ENCODE peak calls at places on chromosomes 2 and 18, in four cellular contexts. W, M, R and G are unnamed samples.

GRCh38 chr18:3265564-3266033 is 3.7 kb downstream of the MYL12B start:
- DNase-seq in W (no peak), M (peak), R (no peak), G (no peak)

GRCh38 chr2:28544405-28544914 is 48.6 kb downstream of the PLB1 start:
- DNase-seq in M (no peak), W (no peak), R (no peak), G (no peak)

GRCh38 chr2:30763151-30763660 is 44.0 kb downstream of the CAPN13 start:
- DNase-seq in M (no peak), R (no peak), W (no peak), G (no peak)

GRCh38 chr2:138275881-138276280 is 225.7 kb upstream of the SPOPL start:
- DNase-seq in M (peak), R (peak), W (no peak), G (no peak)

GRCh38 chr2:239935789-239936758 is 89.1 kb downstream of the NDUFA10 start:
- DNase-seq in M (no peak), R (no peak), W (no peak), G (peak)

GRCh38 chr2:206611191-206611590 is 31.1 kb upstream of the FAM237A start:
- DNase-seq in R (no peak), M (peak), W (no peak), G (no peak)

GRCh38 chr2:157933549-157933948 is 57.4 kb upstream of the ACVR1 start:
- DNase-seq in W (no peak), R (no peak), M (no peak), G (no peak)

GRCh38 chr2:240139666-240140393 is 628 bp downstream of the OTOS start:
- DNase-seq in R (no peak), M (no peak), W (no peak), G (peak)

GRCh38 chr2:50773533-50773932 is 258.4 kb downstream of the NRXN1 start:
- DNase-seq in W (no peak), M (no peak), R (no peak), G (no peak)

GRCh38 chr18:58321986-58322385 is 278.0 kb downstream of the NEDD4L start:
- DNase-seq in R (peak), M (peak), W (peak), G (no peak)

GRCh38 chr2:175247159-175247558 is 65.6 kb upstream of the ATP5MC3 start:
- DNase-seq in M (no peak), R (no peak), W (no peak), G (no peak)

GRCh38 chr18:59512025-59512710 is 153.1 kb upstream of the LMAN1 start:
- DNase-seq in M (no peak), W (no peak), R (no peak), G (no peak)

GRCh38 chr2:128768066-128768465 is 449.4 kb upstream of the HS6ST1 start:
- DNase-seq in M (no peak), R (no peak), W (no peak), G (no peak)

GRCh38 chr2:231057590-231057989 is 923 bp downstream of the PSMD1 start:
- DNase-seq in W (no peak), R (peak), M (no peak), G (no peak)

GRCh38 chr2:60735496-60736250 is 20.4 kb upstream of the PAPOLG start:
- DNase-seq in R (no peak), M (peak), W (no peak), G (peak)

GRCh38 chr2:225400060-225400511 is 576 bp downstream of the NYAP2 start:
- DNase-seq in W (no peak), R (peak), M (peak), G (peak)

GRCh38 chr2:147110317-147110716 is 734.5 kb upstream of the ACVR2A start:
- DNase-seq in W (no peak), M (no peak), R (peak), G (no peak)

GRCh38 chr2:158600155-158600802 is 143.5 kb downstream of the PKP4 start:
- DNase-seq in R (peak), W (peak), M (peak), G (no peak)

GRCh38 chr2:38610851-38611801 is 8.4 kb upstream of the HNRNPLL start:
- DNase-seq in M (no peak), W (no peak), R (peak), G (no peak)

GRCh38 chr2:158024288-158024898 is 77.3 kb upstream of the UPP2 start:
- DNase-seq in R (peak), M (peak), W (peak), G (no peak)

GRCh38 chr2:62743506-62743905 is 38.0 kb downstream of the EHBP1 start:
- DNase-seq in W (no peak), M (no peak), R (no peak), G (no peak)

GRCh38 chr2:208363485-208363884 is 43.1 kb upstream of the PTH2R start:
- DNase-seq in W (no peak), M (peak), R (peak), G (no peak)

GRCh38 chr2:98472961-98473746 is 28.5 kb downstream of the INPP4A start:
- DNase-seq in R (no peak), W (no peak), M (no peak), G (no peak)

GRCh38 chr2:227154976-227155375 is 9.0 kb downstream of the COL4A4 start:
- DNase-seq in M (no peak), W (no peak), R (peak), G (no peak)

GRCh38 chr2:169933124-169933711 is 106.0 kb downstream of the UBR3 start:
- DNase-seq in R (peak), M (peak), W (no peak), G (no peak)

GRCh38 chr18:9418047-9418690 is 57.1 kb upstream of the RALBP1 start:
- DNase-seq in R (no peak), M (no peak), W (no peak), G (no peak)

GRCh38 chr2:161090401-161090800 is 69.8 kb upstream of the TANK start:
- DNase-seq in W (no peak), M (no peak), R (no peak), G (no peak)

GRCh38 chr2:184692137-184692734 is 93.9 kb downstream of the ZNF804A start:
- DNase-seq in W (no peak), M (no peak), R (peak), G (no peak)

GRCh38 chr2:147560810-147561521 is 283.9 kb upstream of the ACVR2A start:
- DNase-seq in R (no peak), W (no peak), M (no peak), G (no peak)

GRCh38 chr2:118443596-118443995 is 355.3 kb downstream of the INSIG2 start:
- DNase-seq in R (peak), M (peak), W (no peak), G (no peak)

GRCh38 chr2:238739668-238740067 is 108.2 kb upstream of the TWIST2 start:
- DNase-seq in M (no peak), R (no peak), W (no peak), G (no peak)
- TF ChIP-seq CTCF in M (no peak), R (no peak), W (no peak), G (no peak)

GRCh38 chr2:241256168-241256545 is 59.3 kb downstream of the HDLBP start:
- DNase-seq in W (no peak), M (no peak), R (no peak), G (no peak)
- TF ChIP-seq CTCF in W (no peak), M (no peak), R (no peak), G (no peak)

GRCh38 chr2:235314371-235314915 is 179.4 kb upstream of the AGAP1 start:
- DNase-seq in R (no peak), M (no peak), W (no peak), G (no peak)
- TF ChIP-seq CTCF in R (peak), M (no peak), W (no peak), G (no peak)

GRCh38 chr2:109195193-109196045 is 66.4 kb downstream of the SH3RF3 start:
- DNase-seq in M (no peak), R (no peak), W (no peak), G (no peak)
- TF ChIP-seq CTCF in M (no peak), R (no peak), W (no peak), G (no peak)